ENCODE peak calls at places on chromosomes 2 and 18, in six cellular contexts. One of them, this sample, is unnamed.

GRCh38 chr2:17813742-17814458 is 2.4 kb upstream of the MSGN1 start:
- DNase-seq in cardiac fibroblast: peak; percentile 32
- DNase-seq in DND-41: peak; percentile 73
- DNase-seq in A549: no peak
- DNase-seq in SW480: no peak
- DNase-seq in H4: no peak
- DNase-seq in this sample: no peak

GRCh38 chr2:46308081-46308480 is 10.9 kb downstream of the EPAS1 start:
- DNase-seq in A549: no peak
- DNase-seq in DND-41: no peak
- DNase-seq in H4: no peak
- DNase-seq in cardiac fibroblast: peak; percentile 58
- DNase-seq in SW480: no peak
- DNase-seq in this sample: no peak

GRCh38 chr2:66122491-66122890 is 312.4 kb upstream of the MEIS1 start:
- DNase-seq in H4: no peak
- DNase-seq in SW480: no peak
- DNase-seq in DND-41: no peak
- DNase-seq in A549: no peak
- DNase-seq in cardiac fibroblast: no peak
- DNase-seq in this sample: no peak

GRCh38 chr2:56380861-56381260 is 197.1 kb downstream of the CCDC85A start:
- DNase-seq in DND-41: no peak
- DNase-seq in SW480: no peak
- DNase-seq in A549: no peak
- DNase-seq in H4: no peak
- DNase-seq in cardiac fibroblast: no peak
- DNase-seq in this sample: no peak

GRCh38 chr2:42842418-42842817 is 50.0 kb upstream of the HAAO start:
- DNase-seq in A549: no peak
- DNase-seq in SW480: peak; percentile 35
- DNase-seq in DND-41: no peak
- DNase-seq in H4: no peak
- DNase-seq in cardiac fibroblast: no peak
- DNase-seq in this sample: no peak

GRCh38 chr2:200523158-200523557 is 2.8 kb upstream of the SGO2 start:
- DNase-seq in A549: no peak
- DNase-seq in DND-41: no peak
- DNase-seq in SW480: no peak
- DNase-seq in cardiac fibroblast: no peak
- DNase-seq in H4: no peak
- DNase-seq in this sample: no peak

GRCh38 chr2:189297446-189297845 is 117.9 kb upstream of the COL5A2 start:
- DNase-seq in DND-41: no peak
- DNase-seq in SW480: no peak
- DNase-seq in cardiac fibroblast: peak; percentile 70
- DNase-seq in H4: peak; percentile 54
- DNase-seq in A549: no peak
- DNase-seq in this sample: no peak

GRCh38 chr2:192194866-192195547 is at the start of gene TMEFF2:
- DNase-seq in DND-41: no peak
- DNase-seq in cardiac fibroblast: peak; percentile 70
- DNase-seq in H4: peak; percentile 89
- DNase-seq in A549: peak; percentile 95
- DNase-seq in SW480: no peak
- DNase-seq in this sample: peak; percentile 42

GRCh38 chr18:48997681-48997984 is 46.9 kb upstream of the SMAD7 start:
- DNase-seq in cardiac fibroblast: no peak
- DNase-seq in H4: no peak
- DNase-seq in DND-41: no peak
- DNase-seq in SW480: no peak
- DNase-seq in A549: no peak
- DNase-seq in this sample: no peak

GRCh38 chr18:35289293-35290069 is 548 bp downstream of the ZSCAN30 start:
- DNase-seq in A549: no peak
- DNase-seq in DND-41: no peak
- DNase-seq in SW480: peak; percentile 7
- DNase-seq in H4: no peak
- DNase-seq in cardiac fibroblast: peak; percentile 20
- DNase-seq in this sample: peak; percentile 3

GRCh38 chr18:62637807-62638687 is 77.3 kb upstream of the PHLPP1 start:
- DNase-seq in A549: peak; percentile 26
- DNase-seq in DND-41: peak; percentile 56
- DNase-seq in H4: peak; percentile 21
- DNase-seq in cardiac fibroblast: peak; percentile 5
- DNase-seq in SW480: peak; percentile 13
- DNase-seq in this sample: peak; percentile 79

GRCh38 chr2:47336259-47337238 is 66.4 kb upstream of the MSH2 start:
- DNase-seq in DND-41: no peak
- DNase-seq in H4: no peak
- DNase-seq in A549: no peak
- DNase-seq in SW480: no peak
- DNase-seq in cardiac fibroblast: no peak
- DNase-seq in this sample: no peak

GRCh38 chr18:44823286-44823685 is 142.6 kb downstream of the SETBP1 start:
- DNase-seq in SW480: no peak
- DNase-seq in H4: no peak
- DNase-seq in cardiac fibroblast: no peak
- DNase-seq in DND-41: no peak
- DNase-seq in A549: no peak
- DNase-seq in this sample: no peak

This sample was measured in COLO829.